ENCODE peak calls at places on chromosome 9, in five cellular contexts. One of them, this sample, is unnamed.

GRCh38 chr9:123929177-123929869 is 603 bp downstream of the DENND1A start:
- DNase-seq in MM.1S: peak
- DNase-seq in fibroblast of the conjunctiva: no peak
- DNase-seq in left ventricle myocardium inferior: peak
- DNase-seq in NCI-H526 treated with DMSO at 0.1 percent for 48 hours: peak
- DNase-seq in this sample: no peak

GRCh38 chr9:99377790-99378775 is 156.0 kb downstream of the SEC61B start:
- DNase-seq in MM.1S: no peak
- DNase-seq in NCI-H526 treated with DMSO at 0.1 percent for 48 hours: no peak
- DNase-seq in fibroblast of the conjunctiva: no peak
- DNase-seq in left ventricle myocardium inferior: no peak
- DNase-seq in this sample: no peak

GRCh38 chr9:126702501-126703329 is 89.0 kb downstream of the LMX1B start:
- DNase-seq in MM.1S: no peak
- DNase-seq in NCI-H526 treated with DMSO at 0.1 percent for 48 hours: no peak
- DNase-seq in left ventricle myocardium inferior: no peak
- DNase-seq in fibroblast of the conjunctiva: no peak
- DNase-seq in this sample: no peak

GRCh38 chr9:136544549-136545064 is 1.2 kb downstream of the NOTCH1 start:
- DNase-seq in MM.1S: peak
- DNase-seq in left ventricle myocardium inferior: peak
- DNase-seq in NCI-H526 treated with DMSO at 0.1 percent for 48 hours: peak
- DNase-seq in fibroblast of the conjunctiva: no peak
- DNase-seq in this sample: peak

GRCh38 chr9:15416880-15417279 is 5.8 kb upstream of the SNAPC3 start:
- DNase-seq in MM.1S: no peak
- DNase-seq in NCI-H526 treated with DMSO at 0.1 percent for 48 hours: no peak
- DNase-seq in left ventricle myocardium inferior: no peak
- DNase-seq in fibroblast of the conjunctiva: peak
- DNase-seq in this sample: no peak

GRCh38 chr9:136951541-136952353 is at the start of gene LCN12:
- DNase-seq in fibroblast of the conjunctiva: no peak
- DNase-seq in MM.1S: no peak
- DNase-seq in NCI-H526 treated with DMSO at 0.1 percent for 48 hours: no peak
- DNase-seq in left ventricle myocardium inferior: no peak
- DNase-seq in this sample: no peak

GRCh38 chr9:90966475-90967150 is 165.0 kb downstream of the SYK start:
- DNase-seq in fibroblast of the conjunctiva: no peak
- DNase-seq in left ventricle myocardium inferior: no peak
- DNase-seq in NCI-H526 treated with DMSO at 0.1 percent for 48 hours: no peak
- DNase-seq in MM.1S: peak
- DNase-seq in this sample: no peak

GRCh38 chr9:114366334-114367128 is 21.3 kb downstream of the AKNA start:
- DNase-seq in MM.1S: peak
- DNase-seq in fibroblast of the conjunctiva: peak
- DNase-seq in NCI-H526 treated with DMSO at 0.1 percent for 48 hours: no peak
- DNase-seq in left ventricle myocardium inferior: no peak
- DNase-seq in this sample: no peak

GRCh38 chr9:130897848-130898551 is 1.4 kb upstream of the QRFP start:
- DNase-seq in NCI-H526 treated with DMSO at 0.1 percent for 48 hours: no peak
- DNase-seq in fibroblast of the conjunctiva: no peak
- DNase-seq in MM.1S: no peak
- DNase-seq in left ventricle myocardium inferior: no peak
- DNase-seq in this sample: no peak

GRCh38 chr9:1979815-1980367 is 35.3 kb upstream of the SMARCA2 start:
- DNase-seq in NCI-H526 treated with DMSO at 0.1 percent for 48 hours: no peak
- DNase-seq in fibroblast of the conjunctiva: peak
- DNase-seq in left ventricle myocardium inferior: peak
- DNase-seq in MM.1S: peak
- DNase-seq in this sample: peak

GRCh38 chr9:137342482-137342881 is 40.4 kb upstream of the NRARP start:
- DNase-seq in fibroblast of the conjunctiva: no peak
- DNase-seq in left ventricle myocardium inferior: no peak
- DNase-seq in NCI-H526 treated with DMSO at 0.1 percent for 48 hours: no peak
- DNase-seq in MM.1S: no peak
- DNase-seq in this sample: no peak

GRCh38 chr9:113929634-113930092 is 53.6 kb downstream of the ZNF618 start:
- DNase-seq in MM.1S: no peak
- DNase-seq in left ventricle myocardium inferior: no peak
- DNase-seq in NCI-H526 treated with DMSO at 0.1 percent for 48 hours: no peak
- DNase-seq in fibroblast of the conjunctiva: peak
- DNase-seq in this sample: no peak

GRCh38 chr9:133151041-133151440 is 12.7 kb downstream of the GBGT1 start:
- DNase-seq in MM.1S: no peak
- DNase-seq in NCI-H526 treated with DMSO at 0.1 percent for 48 hours: no peak
- DNase-seq in fibroblast of the conjunctiva: no peak
- DNase-seq in left ventricle myocardium inferior: no peak
- DNase-seq in this sample: no peak

GRCh38 chr9:121120386-121120785 is 45.6 kb downstream of the CNTRL start:
- DNase-seq in fibroblast of the conjunctiva: no peak
- DNase-seq in left ventricle myocardium inferior: no peak
- DNase-seq in MM.1S: no peak
- DNase-seq in NCI-H526 treated with DMSO at 0.1 percent for 48 hours: no peak
- DNase-seq in this sample: no peak

GRCh38 chr9:33374634-33375237 is 27.6 kb downstream of the AQP7 start:
- DNase-seq in MM.1S: peak
- DNase-seq in fibroblast of the conjunctiva: peak
- DNase-seq in left ventricle myocardium inferior: peak
- DNase-seq in NCI-H526 treated with DMSO at 0.1 percent for 48 hours: peak
- DNase-seq in this sample: peak

GRCh38 chr9:116497081-116497480 is 190.0 kb upstream of the TRIM32 start:
- DNase-seq in NCI-H526 treated with DMSO at 0.1 percent for 48 hours: no peak
- DNase-seq in left ventricle myocardium inferior: no peak
- DNase-seq in fibroblast of the conjunctiva: no peak
- DNase-seq in MM.1S: no peak
- DNase-seq in this sample: no peak

GRCh38 chr9:95215368-95215898 is 102.1 kb downstream of the FANCC start:
- DNase-seq in left ventricle myocardium inferior: no peak
- DNase-seq in NCI-H526 treated with DMSO at 0.1 percent for 48 hours: no peak
- DNase-seq in fibroblast of the conjunctiva: no peak
- DNase-seq in MM.1S: no peak
- DNase-seq in this sample: no peak

GRCh38 chr9:97873410-97873809 is 20.4 kb downstream of the FOXE1 start:
- DNase-seq in left ventricle myocardium inferior: no peak
- DNase-seq in fibroblast of the conjunctiva: no peak
- DNase-seq in NCI-H526 treated with DMSO at 0.1 percent for 48 hours: no peak
- DNase-seq in MM.1S: no peak
- DNase-seq in this sample: no peak

GRCh38 chr9:136658849-136659535 is 3.7 kb upstream of the EGFL7 start:
- DNase-seq in fibroblast of the conjunctiva: no peak
- DNase-seq in left ventricle myocardium inferior: no peak
- DNase-seq in MM.1S: no peak
- DNase-seq in NCI-H526 treated with DMSO at 0.1 percent for 48 hours: no peak
- DNase-seq in this sample: no peak

GRCh38 chr9:88387733-88388202 is 476 bp upstream of the SPIN1 start:
- DNase-seq in fibroblast of the conjunctiva: no peak
- DNase-seq in MM.1S: no peak
- DNase-seq in NCI-H526 treated with DMSO at 0.1 percent for 48 hours: peak
- DNase-seq in left ventricle myocardium inferior: peak
- DNase-seq in this sample: peak

GRCh38 chr9:3323714-3324113 is 202.1 kb downstream of the RFX3 start:
- DNase-seq in fibroblast of the conjunctiva: no peak
- DNase-seq in left ventricle myocardium inferior: no peak
- DNase-seq in MM.1S: no peak
- DNase-seq in NCI-H526 treated with DMSO at 0.1 percent for 48 hours: no peak
- DNase-seq in this sample: no peak

GRCh38 chr9:136342191-136343120 is 15.1 kb downstream of the GPSM1 start:
- DNase-seq in fibroblast of the conjunctiva: no peak
- DNase-seq in NCI-H526 treated with DMSO at 0.1 percent for 48 hours: no peak
- DNase-seq in left ventricle myocardium inferior: peak
- DNase-seq in MM.1S: no peak
- DNase-seq in this sample: no peak

GRCh38 chr9:35905912-35906679 is at the start of gene HRCT1:
- DNase-seq in fibroblast of the conjunctiva: peak
- DNase-seq in left ventricle myocardium inferior: peak
- DNase-seq in MM.1S: no peak
- DNase-seq in NCI-H526 treated with DMSO at 0.1 percent for 48 hours: no peak
- DNase-seq in this sample: no peak

GRCh38 chr9:117414906-117415583 is at the start of gene ASTN2:
- DNase-seq in MM.1S: peak
- DNase-seq in left ventricle myocardium inferior: no peak
- DNase-seq in fibroblast of the conjunctiva: no peak
- DNase-seq in NCI-H526 treated with DMSO at 0.1 percent for 48 hours: no peak
- DNase-seq in this sample: peak

GRCh38 chr9:27276182-27277030 is 20.5 kb downstream of the EQTN start:
- DNase-seq in NCI-H526 treated with DMSO at 0.1 percent for 48 hours: peak
- DNase-seq in left ventricle myocardium inferior: no peak
- DNase-seq in fibroblast of the conjunctiva: peak
- DNase-seq in MM.1S: peak
- DNase-seq in this sample: no peak

GRCh38 chr9:103928452-103928851 is 165.7 kb upstream of the SMC2 start:
- DNase-seq in NCI-H526 treated with DMSO at 0.1 percent for 48 hours: no peak
- DNase-seq in fibroblast of the conjunctiva: no peak
- DNase-seq in left ventricle myocardium inferior: no peak
- DNase-seq in MM.1S: no peak
- DNase-seq in this sample: no peak

GRCh38 chr9:124975131-124975530 is 34.2 kb upstream of the GOLGA1 start:
- DNase-seq in MM.1S: peak
- DNase-seq in NCI-H526 treated with DMSO at 0.1 percent for 48 hours: no peak
- DNase-seq in left ventricle myocardium inferior: no peak
- DNase-seq in fibroblast of the conjunctiva: no peak
- DNase-seq in this sample: no peak

GRCh38 chr9:68870049-68870448 is 143.9 kb downstream of the PRKACG start:
- DNase-seq in MM.1S: no peak
- DNase-seq in fibroblast of the conjunctiva: no peak
- DNase-seq in NCI-H526 treated with DMSO at 0.1 percent for 48 hours: no peak
- DNase-seq in left ventricle myocardium inferior: no peak
- DNase-seq in this sample: no peak

GRCh38 chr9:95494022-95494415 is 22.8 kb downstream of the PTCH1 start:
- DNase-seq in NCI-H526 treated with DMSO at 0.1 percent for 48 hours: peak
- DNase-seq in fibroblast of the conjunctiva: no peak
- DNase-seq in MM.1S: peak
- DNase-seq in left ventricle myocardium inferior: no peak
- DNase-seq in this sample: no peak

GRCh38 chr9:106019702-106020101 is 325.4 kb downstream of the TMEM38B start:
- DNase-seq in fibroblast of the conjunctiva: no peak
- DNase-seq in left ventricle myocardium inferior: no peak
- DNase-seq in NCI-H526 treated with DMSO at 0.1 percent for 48 hours: no peak
- DNase-seq in MM.1S: no peak
- DNase-seq in this sample: no peak

GRCh38 chr9:25421560-25421959 is 256.7 kb downstream of the TUSC1 start:
- DNase-seq in left ventricle myocardium inferior: no peak
- DNase-seq in fibroblast of the conjunctiva: no peak
- DNase-seq in MM.1S: no peak
- DNase-seq in NCI-H526 treated with DMSO at 0.1 percent for 48 hours: no peak
- DNase-seq in this sample: no peak

GRCh38 chr9:13450723-13451122 is 171.2 kb upstream of the MPDZ start:
- DNase-seq in fibroblast of the conjunctiva: no peak
- DNase-seq in MM.1S: peak
- DNase-seq in NCI-H526 treated with DMSO at 0.1 percent for 48 hours: peak
- DNase-seq in left ventricle myocardium inferior: no peak
- DNase-seq in this sample: no peak

GRCh38 chr9:88984543-88984883 is 6.8 kb upstream of the S1PR3 start:
- DNase-seq in MM.1S: no peak
- DNase-seq in fibroblast of the conjunctiva: no peak
- DNase-seq in NCI-H526 treated with DMSO at 0.1 percent for 48 hours: no peak
- DNase-seq in left ventricle myocardium inferior: no peak
- DNase-seq in this sample: no peak

GRCh38 chr9:88531920-88532319 is 3.1 kb upstream of the NXNL2 start:
- DNase-seq in NCI-H526 treated with DMSO at 0.1 percent for 48 hours: no peak
- DNase-seq in fibroblast of the conjunctiva: no peak
- DNase-seq in left ventricle myocardium inferior: no peak
- DNase-seq in MM.1S: no peak
- DNase-seq in this sample: no peak

GRCh38 chr9:120439147-120439546 is 140.8 kb downstream of the CDK5RAP2 start:
- DNase-seq in NCI-H526 treated with DMSO at 0.1 percent for 48 hours: no peak
- DNase-seq in left ventricle myocardium inferior: no peak
- DNase-seq in MM.1S: peak
- DNase-seq in fibroblast of the conjunctiva: no peak
- DNase-seq in this sample: no peak

GRCh38 chr9:109453210-109453842 is 44.8 kb downstream of the PTPN3 start:
- DNase-seq in left ventricle myocardium inferior: no peak
- DNase-seq in NCI-H526 treated with DMSO at 0.1 percent for 48 hours: no peak
- DNase-seq in MM.1S: no peak
- DNase-seq in fibroblast of the conjunctiva: peak
- DNase-seq in this sample: no peak

GRCh38 chr9:2120926-2121689 is 106.0 kb downstream of the SMARCA2 start:
- DNase-seq in left ventricle myocardium inferior: no peak
- DNase-seq in MM.1S: no peak
- DNase-seq in fibroblast of the conjunctiva: no peak
- DNase-seq in NCI-H526 treated with DMSO at 0.1 percent for 48 hours: no peak
- DNase-seq in this sample: no peak

GRCh38 chr9:83538172-83538889 is at the start of gene FRMD3:
- DNase-seq in NCI-H526 treated with DMSO at 0.1 percent for 48 hours: peak
- DNase-seq in fibroblast of the conjunctiva: peak
- DNase-seq in left ventricle myocardium inferior: peak
- DNase-seq in MM.1S: peak
- DNase-seq in this sample: peak